ENCODE peak calls at places on chromosomes 4 and X, in seven cellular contexts. Q is NCI-H2171 treated with DMSO at 0.1 percent for 48 hours; M is CD4-positive, alpha-beta T cell; R is RKO; L is body of pancreas; F is GM10248; P is MV-4-11. U is an unnamed sample.

GRCh38 chr4:70902577-70903281 is 560 bp downstream of the MOB1B start:
- DNase-seq in Q (peak), M (peak), R (no peak), L (no peak), F (peak), P (no peak), U (peak)

GRCh38 chrX:8075606-8076005 is 95.5 kb downstream of the VCX2 start:
- DNase-seq in Q (no peak), M (no peak), R (no peak), L (no peak), F (no peak), P (no peak), U (no peak)

GRCh38 chrX:95754411-95754810 is 930.2 kb upstream of the DIAPH2 start:
- DNase-seq in Q (peak), M (no peak), R (peak), L (no peak), F (no peak), P (no peak), U (no peak)

GRCh38 chrX:1388651-1389050 is 3.3 kb downstream of the SLC25A6 start:
- DNase-seq in Q (no peak), M (no peak), R (no peak), L (peak), F (no peak), P (no peak), U (no peak)

GRCh38 chr4:243407-243806 is 61.9 kb downstream of the ZNF732 start:
- DNase-seq in Q (peak), M (no peak), R (no peak), L (no peak), F (no peak), P (no peak), U (no peak)

GRCh38 chr4:165502919-165503907 is 124.4 kb downstream of the CPE start:
- DNase-seq in Q (no peak), M (no peak), R (peak), L (no peak), F (peak), P (no peak), U (peak)

GRCh38 chr4:118270492-118270891 is 82.3 kb downstream of the PRSS12 start:
- DNase-seq in Q (peak), M (no peak), R (peak), L (no peak), F (peak), P (peak), U (peak)

GRCh38 chr4:149158852-149159251 is 656.8 kb downstream of the IQCM start:
- DNase-seq in Q (no peak), M (no peak), R (no peak), L (no peak), F (no peak), P (no peak), U (no peak)

GRCh38 chr4:71198958-71199357 is 139.9 kb upstream of the SLC4A4 start:
- DNase-seq in Q (no peak), M (no peak), R (no peak), L (no peak), F (no peak), P (no peak), U (no peak)

GRCh38 chr4:6918345-6918744 is 8.7 kb downstream of the TBC1D14 start:
- DNase-seq in Q (no peak), M (no peak), R (no peak), L (no peak), F (no peak), P (peak), U (no peak)

GRCh38 chrX:19760841-19761512 is 126.4 kb downstream of the SH3KBP1 start:
- DNase-seq in Q (peak), M (no peak), R (no peak), L (no peak), F (no peak), P (peak), U (no peak)

GRCh38 chr4:37879365-37879764 is 11.5 kb upstream of the TBC1D1 start:
- DNase-seq in Q (no peak), M (no peak), R (no peak), L (no peak), F (no peak), P (peak), U (no peak)

GRCh38 chrX:115177941-115178340 is 11.3 kb upstream of the RBMXL3 start:
- DNase-seq in Q (no peak), M (no peak), R (peak), L (no peak), F (no peak), P (no peak), U (no peak)

GRCh38 chr4:146436423-146437162 is 85.1 kb downstream of the SLC10A7 start:
- DNase-seq in Q (no peak), M (no peak), R (no peak), L (no peak), F (no peak), P (no peak), U (no peak)

GRCh38 chr4:80266267-80266901 is at the start of gene FGF5:
- DNase-seq in Q (peak), M (no peak), R (no peak), L (no peak), F (no peak), P (no peak), U (peak)

GRCh38 chr4:105348719-105349118 is 125.1 kb downstream of the PPA2 start:
- DNase-seq in Q (no peak), M (no peak), R (no peak), L (no peak), F (no peak), P (no peak), U (no peak)

GRCh38 chr4:68490826-68491457 is 43.7 kb downstream of the TMPRSS11E start:
- DNase-seq in Q (peak), M (no peak), R (no peak), L (peak), F (no peak), P (no peak), U (no peak)

GRCh38 chr4:123495530-123495929 is 98.9 kb downstream of the SPRY1 start:
- DNase-seq in Q (no peak), M (no peak), R (peak), L (no peak), F (no peak), P (peak), U (no peak)

GRCh38 chrX:153925739-153926593 is at the start of gene ARHGAP4:
- DNase-seq in Q (no peak), M (peak), R (no peak), L (no peak), F (peak), P (peak), U (peak)

GRCh38 chrX:71106427-71106826 is at the start of gene CXorf65:
- DNase-seq in Q (no peak), M (no peak), R (no peak), L (no peak), F (no peak), P (peak), U (no peak)

GRCh38 chr4:122783301-122784215 is 43.1 kb upstream of the FGF2 start:
- DNase-seq in Q (no peak), M (no peak), R (peak), L (peak), F (no peak), P (no peak), U (no peak)

GRCh38 chr4:26459054-26459755 is 31.1 kb downstream of the CCKAR start:
- DNase-seq in Q (peak), M (no peak), R (peak), L (no peak), F (peak), P (peak), U (peak)

GRCh38 chr4:8831221-8832129 is 40.2 kb downstream of the HMX1 start:
- DNase-seq in Q (no peak), M (no peak), R (no peak), L (peak), F (no peak), P (no peak), U (no peak)

GRCh38 chrX:136889269-136889668 is 8.7 kb upstream of the RBMX start:
- DNase-seq in Q (no peak), M (no peak), R (no peak), L (no peak), F (no peak), P (no peak), U (no peak)

GRCh38 chr4:972651-973424 is 531 bp downstream of the DGKQ start:
- DNase-seq in Q (peak), M (peak), R (peak), L (peak), F (peak), P (no peak), U (peak)

GRCh38 chr4:185112104-185112503 is 31.0 kb upstream of the SLC25A4 start:
- DNase-seq in Q (no peak), M (no peak), R (peak), L (peak), F (no peak), P (peak), U (no peak)

GRCh38 chr4:109172301-109172700 is 130.2 kb downstream of the COL25A1 start:
- DNase-seq in Q (no peak), M (no peak), R (no peak), L (no peak), F (no peak), P (no peak), U (no peak)

GRCh38 chr4:145333786-145334185 is 147.9 kb upstream of the SMAD1 start:
- DNase-seq in Q (no peak), M (no peak), R (no peak), L (peak), F (no peak), P (no peak), U (no peak)

GRCh38 chr4:76376534-76376933 is 44.4 kb downstream of the CCDC158 start:
- DNase-seq in Q (no peak), M (no peak), R (no peak), L (no peak), F (no peak), P (no peak), U (no peak)

GRCh38 chr4:182644326-182645050 is 272.7 kb downstream of the DCTD start:
- DNase-seq in Q (no peak), M (no peak), R (no peak), L (no peak), F (no peak), P (no peak), U (no peak)

GRCh38 chrX:11770320-11770719 is 12.3 kb downstream of the MSL3 start:
- DNase-seq in Q (peak), M (peak), R (peak), L (no peak), F (peak), P (peak), U (peak)

GRCh38 chrX:108250654-108251579 is 159.3 kb downstream of the ATG4A start:
- DNase-seq in Q (peak), M (no peak), R (no peak), L (no peak), F (no peak), P (no peak), U (no peak)

GRCh38 chrX:13664026-13664425 is 11.1 kb downstream of the TCEANC start:
- DNase-seq in Q (no peak), M (no peak), R (no peak), L (no peak), F (no peak), P (no peak), U (no peak)

GRCh38 chr4:23332266-23332665 is 557.6 kb downstream of the PPARGC1A start:
- DNase-seq in Q (no peak), M (no peak), R (no peak), L (no peak), F (no peak), P (no peak), U (no peak)

GRCh38 chr4:108483077-108483476 is 137.3 kb upstream of the RPL34 start:
- DNase-seq in Q (no peak), M (no peak), R (no peak), L (no peak), F (no peak), P (peak), U (no peak)

GRCh38 chr4:166121897-166122296 is 248.9 kb downstream of the TLL1 start:
- DNase-seq in Q (no peak), M (no peak), R (no peak), L (no peak), F (no peak), P (no peak), U (no peak)

U was measured in GM13976.